ENCODE peak calls at places on chromosome 1, in five cellular contexts. One of them, this sample, is unnamed.

GRCh38 chr1:12057382-12057781 is 5.7 kb upstream of the TNFRSF8 start:
- DNase-seq in AG09309: no peak
- DNase-seq in HEK293T: no peak
- DNase-seq in stimulated activated CD8-positive, alpha-beta memory T cell treated with anti-CD3 and anti-CD28 coated beads, Interleukin-4, amount 100 ng/mL, for 1 hour: no peak
- DNase-seq in heart right ventricle: no peak
- DNase-seq in this sample: no peak

GRCh38 chr1:202214089-202214843 is 20.7 kb downstream of the LGR6 start:
- DNase-seq in AG09309: no peak
- DNase-seq in HEK293T: no peak
- DNase-seq in stimulated activated CD8-positive, alpha-beta memory T cell treated with anti-CD3 and anti-CD28 coated beads, Interleukin-4, amount 100 ng/mL, for 1 hour: no peak
- DNase-seq in heart right ventricle: no peak
- DNase-seq in this sample: no peak

GRCh38 chr1:187788686-187789085 is 959.9 kb downstream of the PLA2G4A start:
- DNase-seq in AG09309: no peak
- DNase-seq in HEK293T: no peak
- DNase-seq in stimulated activated CD8-positive, alpha-beta memory T cell treated with anti-CD3 and anti-CD28 coated beads, Interleukin-4, amount 100 ng/mL, for 1 hour: no peak
- DNase-seq in heart right ventricle: no peak
- DNase-seq in this sample: no peak

GRCh38 chr1:154719586-154720327 is 111.8 kb upstream of the ADAR start:
- DNase-seq in AG09309: no peak
- DNase-seq in HEK293T: no peak
- DNase-seq in stimulated activated CD8-positive, alpha-beta memory T cell treated with anti-CD3 and anti-CD28 coated beads, Interleukin-4, amount 100 ng/mL, for 1 hour: no peak
- DNase-seq in heart right ventricle: no peak
- DNase-seq in this sample: no peak

GRCh38 chr1:152886758-152887409 is 8.8 kb downstream of the SMCP start:
- DNase-seq in AG09309: no peak
- DNase-seq in HEK293T: no peak
- DNase-seq in stimulated activated CD8-positive, alpha-beta memory T cell treated with anti-CD3 and anti-CD28 coated beads, Interleukin-4, amount 100 ng/mL, for 1 hour: no peak
- DNase-seq in heart right ventricle: no peak
- DNase-seq in this sample: no peak

GRCh38 chr1:12059722-12060464 is 3.2 kb upstream of the TNFRSF8 start:
- DNase-seq in AG09309: no peak
- DNase-seq in HEK293T: no peak
- DNase-seq in stimulated activated CD8-positive, alpha-beta memory T cell treated with anti-CD3 and anti-CD28 coated beads, Interleukin-4, amount 100 ng/mL, for 1 hour: no peak
- DNase-seq in heart right ventricle: no peak
- DNase-seq in this sample: peak

GRCh38 chr1:1181938-1182410 is 8.3 kb downstream of the TTLL10 start:
- DNase-seq in AG09309: no peak
- DNase-seq in HEK293T: no peak
- DNase-seq in stimulated activated CD8-positive, alpha-beta memory T cell treated with anti-CD3 and anti-CD28 coated beads, Interleukin-4, amount 100 ng/mL, for 1 hour: no peak
- DNase-seq in heart right ventricle: no peak
- DNase-seq in this sample: no peak

GRCh38 chr1:22500476-22500875 is 48.8 kb downstream of the ZBTB40 start:
- DNase-seq in AG09309: no peak
- DNase-seq in HEK293T: no peak
- DNase-seq in stimulated activated CD8-positive, alpha-beta memory T cell treated with anti-CD3 and anti-CD28 coated beads, Interleukin-4, amount 100 ng/mL, for 1 hour: no peak
- DNase-seq in heart right ventricle: peak
- DNase-seq in this sample: no peak

GRCh38 chr1:40270152-40270834 is 12.3 kb downstream of the ZMPSTE24 start:
- DNase-seq in AG09309: no peak
- DNase-seq in HEK293T: no peak
- DNase-seq in stimulated activated CD8-positive, alpha-beta memory T cell treated with anti-CD3 and anti-CD28 coated beads, Interleukin-4, amount 100 ng/mL, for 1 hour: no peak
- DNase-seq in heart right ventricle: no peak
- DNase-seq in this sample: no peak

GRCh38 chr1:53631622-53632310 is 107.2 kb downstream of the GLIS1 start:
- DNase-seq in AG09309: no peak
- DNase-seq in HEK293T: no peak
- DNase-seq in stimulated activated CD8-positive, alpha-beta memory T cell treated with anti-CD3 and anti-CD28 coated beads, Interleukin-4, amount 100 ng/mL, for 1 hour: no peak
- DNase-seq in heart right ventricle: no peak
- DNase-seq in this sample: no peak

GRCh38 chr1:34800214-34800613 is 7.4 kb downstream of the GJA4 start:
- DNase-seq in AG09309: peak
- DNase-seq in HEK293T: no peak
- DNase-seq in stimulated activated CD8-positive, alpha-beta memory T cell treated with anti-CD3 and anti-CD28 coated beads, Interleukin-4, amount 100 ng/mL, for 1 hour: no peak
- DNase-seq in heart right ventricle: no peak
- DNase-seq in this sample: no peak

GRCh38 chr1:184773762-184774320 is 19.2 kb upstream of the EDEM3 start:
- DNase-seq in AG09309: no peak
- DNase-seq in HEK293T: no peak
- DNase-seq in stimulated activated CD8-positive, alpha-beta memory T cell treated with anti-CD3 and anti-CD28 coated beads, Interleukin-4, amount 100 ng/mL, for 1 hour: no peak
- DNase-seq in heart right ventricle: no peak
- DNase-seq in this sample: no peak

GRCh38 chr1:29639741-29640427 is 403.6 kb downstream of the PTPRU start:
- DNase-seq in AG09309: no peak
- DNase-seq in HEK293T: no peak
- DNase-seq in stimulated activated CD8-positive, alpha-beta memory T cell treated with anti-CD3 and anti-CD28 coated beads, Interleukin-4, amount 100 ng/mL, for 1 hour: no peak
- DNase-seq in heart right ventricle: no peak
- DNase-seq in this sample: no peak

GRCh38 chr1:17617787-17618557 is 78.5 kb downstream of the ARHGEF10L start:
- DNase-seq in AG09309: no peak
- DNase-seq in HEK293T: no peak
- DNase-seq in stimulated activated CD8-positive, alpha-beta memory T cell treated with anti-CD3 and anti-CD28 coated beads, Interleukin-4, amount 100 ng/mL, for 1 hour: no peak
- DNase-seq in heart right ventricle: peak
- DNase-seq in this sample: no peak

GRCh38 chr1:153357853-153358690 is at the start of gene S100A9:
- DNase-seq in AG09309: no peak
- DNase-seq in HEK293T: no peak
- DNase-seq in stimulated activated CD8-positive, alpha-beta memory T cell treated with anti-CD3 and anti-CD28 coated beads, Interleukin-4, amount 100 ng/mL, for 1 hour: no peak
- DNase-seq in heart right ventricle: no peak
- DNase-seq in this sample: no peak

GRCh38 chr1:151371340-151371739 is 1.2 kb downstream of the SELENBP1 start:
- DNase-seq in AG09309: peak
- DNase-seq in HEK293T: no peak
- DNase-seq in stimulated activated CD8-positive, alpha-beta memory T cell treated with anti-CD3 and anti-CD28 coated beads, Interleukin-4, amount 100 ng/mL, for 1 hour: no peak
- DNase-seq in heart right ventricle: peak
- DNase-seq in this sample: no peak

GRCh38 chr1:53368314-53369033 is 40.6 kb upstream of the LRP8 start:
- DNase-seq in AG09309: no peak
- DNase-seq in HEK293T: no peak
- DNase-seq in stimulated activated CD8-positive, alpha-beta memory T cell treated with anti-CD3 and anti-CD28 coated beads, Interleukin-4, amount 100 ng/mL, for 1 hour: no peak
- DNase-seq in heart right ventricle: peak
- DNase-seq in this sample: no peak

GRCh38 chr1:230808268-230808872 is 60.0 kb downstream of the C1orf198 start:
- DNase-seq in AG09309: peak
- DNase-seq in HEK293T: no peak
- DNase-seq in stimulated activated CD8-positive, alpha-beta memory T cell treated with anti-CD3 and anti-CD28 coated beads, Interleukin-4, amount 100 ng/mL, for 1 hour: no peak
- DNase-seq in heart right ventricle: no peak
- DNase-seq in this sample: no peak

GRCh38 chr1:228374711-228375577 is 31.7 kb downstream of the TRIM11 start:
- DNase-seq in AG09309: peak
- DNase-seq in HEK293T: no peak
- DNase-seq in stimulated activated CD8-positive, alpha-beta memory T cell treated with anti-CD3 and anti-CD28 coated beads, Interleukin-4, amount 100 ng/mL, for 1 hour: no peak
- DNase-seq in heart right ventricle: peak
- DNase-seq in this sample: peak

GRCh38 chr1:6512908-6513280 is 21.4 kb upstream of the PLEKHG5 start:
- DNase-seq in AG09309: no peak
- DNase-seq in HEK293T: no peak
- DNase-seq in stimulated activated CD8-positive, alpha-beta memory T cell treated with anti-CD3 and anti-CD28 coated beads, Interleukin-4, amount 100 ng/mL, for 1 hour: no peak
- DNase-seq in heart right ventricle: no peak
- DNase-seq in this sample: no peak

GRCh38 chr1:177145102-177145779 is 19.3 kb downstream of the ASTN1 start:
- DNase-seq in AG09309: no peak
- DNase-seq in HEK293T: no peak
- DNase-seq in stimulated activated CD8-positive, alpha-beta memory T cell treated with anti-CD3 and anti-CD28 coated beads, Interleukin-4, amount 100 ng/mL, for 1 hour: no peak
- DNase-seq in heart right ventricle: peak
- DNase-seq in this sample: no peak

GRCh38 chr1:14590781-14591180 is 7.7 kb upstream of the KAZN start:
- DNase-seq in AG09309: no peak
- DNase-seq in HEK293T: peak
- DNase-seq in stimulated activated CD8-positive, alpha-beta memory T cell treated with anti-CD3 and anti-CD28 coated beads, Interleukin-4, amount 100 ng/mL, for 1 hour: no peak
- DNase-seq in heart right ventricle: no peak
- DNase-seq in this sample: peak

GRCh38 chr1:31297273-31298247 is 728 bp downstream of the ZCCHC17 start:
- DNase-seq in AG09309: no peak
- DNase-seq in HEK293T: peak
- DNase-seq in stimulated activated CD8-positive, alpha-beta memory T cell treated with anti-CD3 and anti-CD28 coated beads, Interleukin-4, amount 100 ng/mL, for 1 hour: no peak
- DNase-seq in heart right ventricle: no peak
- DNase-seq in this sample: peak

GRCh38 chr1:206447079-206447780 is 23.0 kb upstream of the IKBKE start:
- DNase-seq in AG09309: no peak
- DNase-seq in HEK293T: no peak
- DNase-seq in stimulated activated CD8-positive, alpha-beta memory T cell treated with anti-CD3 and anti-CD28 coated beads, Interleukin-4, amount 100 ng/mL, for 1 hour: no peak
- DNase-seq in heart right ventricle: no peak
- DNase-seq in this sample: no peak

GRCh38 chr1:198933506-198933905 is 294.7 kb downstream of the PTPRC start:
- DNase-seq in AG09309: no peak
- DNase-seq in HEK293T: no peak
- DNase-seq in stimulated activated CD8-positive, alpha-beta memory T cell treated with anti-CD3 and anti-CD28 coated beads, Interleukin-4, amount 100 ng/mL, for 1 hour: no peak
- DNase-seq in heart right ventricle: no peak
- DNase-seq in this sample: no peak

GRCh38 chr1:224245188-224245587 is 62.1 kb downstream of the DEGS1 start:
- DNase-seq in AG09309: no peak
- DNase-seq in HEK293T: no peak
- DNase-seq in stimulated activated CD8-positive, alpha-beta memory T cell treated with anti-CD3 and anti-CD28 coated beads, Interleukin-4, amount 100 ng/mL, for 1 hour: no peak
- DNase-seq in heart right ventricle: peak
- DNase-seq in this sample: no peak

GRCh38 chr1:109237512-109237911 is 11.8 kb upstream of the CELSR2 start:
- DNase-seq in AG09309: no peak
- DNase-seq in HEK293T: no peak
- DNase-seq in stimulated activated CD8-positive, alpha-beta memory T cell treated with anti-CD3 and anti-CD28 coated beads, Interleukin-4, amount 100 ng/mL, for 1 hour: no peak
- DNase-seq in heart right ventricle: no peak
- DNase-seq in this sample: no peak

GRCh38 chr1:223670458-223671159 is 5.1 kb upstream of the CAPN8 start:
- DNase-seq in AG09309: no peak
- DNase-seq in HEK293T: peak
- DNase-seq in stimulated activated CD8-positive, alpha-beta memory T cell treated with anti-CD3 and anti-CD28 coated beads, Interleukin-4, amount 100 ng/mL, for 1 hour: no peak
- DNase-seq in heart right ventricle: no peak
- DNase-seq in this sample: peak

GRCh38 chr1:96411006-96411405 is 310.6 kb upstream of the PTBP2 start:
- DNase-seq in AG09309: no peak
- DNase-seq in HEK293T: no peak
- DNase-seq in stimulated activated CD8-positive, alpha-beta memory T cell treated with anti-CD3 and anti-CD28 coated beads, Interleukin-4, amount 100 ng/mL, for 1 hour: no peak
- DNase-seq in heart right ventricle: no peak
- DNase-seq in this sample: no peak

GRCh38 chr1:48873944-48874343 is 97.3 kb upstream of the BEND5 start:
- DNase-seq in AG09309: no peak
- DNase-seq in HEK293T: no peak
- DNase-seq in stimulated activated CD8-positive, alpha-beta memory T cell treated with anti-CD3 and anti-CD28 coated beads, Interleukin-4, amount 100 ng/mL, for 1 hour: no peak
- DNase-seq in heart right ventricle: no peak
- DNase-seq in this sample: no peak

GRCh38 chr1:115642168-115643072 is 650 bp downstream of the VANGL1 start:
- DNase-seq in AG09309: no peak
- DNase-seq in HEK293T: peak
- DNase-seq in stimulated activated CD8-positive, alpha-beta memory T cell treated with anti-CD3 and anti-CD28 coated beads, Interleukin-4, amount 100 ng/mL, for 1 hour: peak
- DNase-seq in heart right ventricle: peak
- DNase-seq in this sample: peak

GRCh38 chr1:244214009-244214967 is 163.2 kb downstream of the ZBTB18 start:
- DNase-seq in AG09309: peak
- DNase-seq in HEK293T: peak
- DNase-seq in stimulated activated CD8-positive, alpha-beta memory T cell treated with anti-CD3 and anti-CD28 coated beads, Interleukin-4, amount 100 ng/mL, for 1 hour: no peak
- DNase-seq in heart right ventricle: no peak
- DNase-seq in this sample: peak

GRCh38 chr1:220378571-220379302 is 106.5 kb upstream of the RAB3GAP2 start:
- DNase-seq in AG09309: no peak
- DNase-seq in HEK293T: no peak
- DNase-seq in stimulated activated CD8-positive, alpha-beta memory T cell treated with anti-CD3 and anti-CD28 coated beads, Interleukin-4, amount 100 ng/mL, for 1 hour: no peak
- DNase-seq in heart right ventricle: no peak
- DNase-seq in this sample: no peak

GRCh38 chr1:150192012-150192411 is 42.3 kb downstream of the PLEKHO1 start:
- DNase-seq in AG09309: peak
- DNase-seq in HEK293T: no peak
- DNase-seq in stimulated activated CD8-positive, alpha-beta memory T cell treated with anti-CD3 and anti-CD28 coated beads, Interleukin-4, amount 100 ng/mL, for 1 hour: no peak
- DNase-seq in heart right ventricle: no peak
- DNase-seq in this sample: no peak

GRCh38 chr1:156898151-156898550 is 4.6 kb downstream of the PEAR1 start:
- DNase-seq in AG09309: no peak
- DNase-seq in HEK293T: no peak
- DNase-seq in stimulated activated CD8-positive, alpha-beta memory T cell treated with anti-CD3 and anti-CD28 coated beads, Interleukin-4, amount 100 ng/mL, for 1 hour: no peak
- DNase-seq in heart right ventricle: peak
- DNase-seq in this sample: no peak

GRCh38 chr1:232221790-232222499 is 408.0 kb downstream of the SIPA1L2 start:
- DNase-seq in AG09309: no peak
- DNase-seq in HEK293T: no peak
- DNase-seq in stimulated activated CD8-positive, alpha-beta memory T cell treated with anti-CD3 and anti-CD28 coated beads, Interleukin-4, amount 100 ng/mL, for 1 hour: no peak
- DNase-seq in heart right ventricle: no peak
- DNase-seq in this sample: no peak

This sample was measured in glutamatergic neuron.